ENCODE peak calls at places on chromosomes 1 and 21, in seven cellular contexts. V is IMR-90, Q is mesenchymal stem cell, Z is H1, H is mesendoderm, R is H9, X is trophoblast cell. W is an unnamed sample.

GRCh38 chr1:162283657-162284056 is 93.0 kb downstream of the SPATA46 start:
- DNase-seq in V (no peak), Q (no peak), Z (no peak), H (no peak), R (no peak), X (no peak), W (no peak)

GRCh38 chr1:24294757-24295371 is 24.3 kb upstream of the GRHL3 start:
- DNase-seq in V (no peak), Q (peak; percentile 94), Z (no peak), H (peak; percentile 67), R (no peak), X (peak; percentile 21), W (no peak)

GRCh38 chr21:43361127-43361492 is 65.8 kb downstream of the SIK1 start:
- DNase-seq in V (peak; percentile 63), Q (no peak), Z (no peak), H (peak; percentile 55), R (no peak), X (peak; percentile 93), W (no peak)

GRCh38 chr21:38825901-38826300 is 20.2 kb downstream of the ETS2 start:
- DNase-seq in V (no peak), Q (no peak), Z (no peak), H (no peak), R (no peak), X (no peak), W (no peak)

GRCh38 chr21:34344584-34344983 is 19.2 kb upstream of the KCNE2 start:
- DNase-seq in V (peak; percentile 49), Q (peak; percentile 38), Z (no peak), H (no peak), R (no peak), X (no peak), W (no peak)

GRCh38 chr1:31523769-31524168 is 52.5 kb upstream of the TINAGL1 start:
- DNase-seq in V (no peak), Q (peak; percentile 8), Z (no peak), H (no peak), R (no peak), X (peak; percentile 67), W (no peak)

GRCh38 chr1:150563340-150564038 is 14.3 kb downstream of the ADAMTSL4 start:
- DNase-seq in V (peak; percentile 43), Q (peak; percentile 56), Z (no peak), H (no peak), R (no peak), X (peak; percentile 29), W (no peak)

GRCh38 chr21:46065993-46066842 is 31.7 kb upstream of the COL6A2 start:
- DNase-seq in V (peak; percentile 31), Q (no peak), Z (no peak), H (no peak), R (peak; percentile 25), X (no peak), W (no peak)

GRCh38 chr1:238252033-238252802 is 361.5 kb upstream of the ZP4 start:
- DNase-seq in V (peak; percentile 33), Q (peak; percentile 47), Z (peak; percentile 60), H (peak; percentile 86), R (peak; percentile 86), X (peak; percentile 77), W (peak; percentile 14)

GRCh38 chr1:230026572-230026971 is 40.5 kb upstream of the GALNT2 start:
- DNase-seq in V (no peak), Q (peak; percentile 20), Z (no peak), H (no peak), R (no peak), X (no peak), W (no peak)

GRCh38 chr1:212990276-212990675 is 25.4 kb downstream of the ANGEL2 start:
- DNase-seq in V (no peak), Q (no peak), Z (no peak), H (no peak), R (no peak), X (no peak), W (no peak)

GRCh38 chr21:27371688-27372331 is 404.9 kb upstream of the ADAMTS5 start:
- DNase-seq in V (peak; percentile 71), Q (peak; percentile 46), Z (no peak), H (peak; percentile 95), R (no peak), X (peak; percentile 69), W (no peak)

GRCh38 chr1:1425753-1426495 is 4.8 kb upstream of the ANKRD65 start:
- DNase-seq in V (no peak), Q (no peak), Z (no peak), H (peak; percentile 69), R (peak; percentile 75), X (no peak), W (no peak)

GRCh38 chr1:30778156-30778978 is 20.8 kb upstream of the LAPTM5 start:
- DNase-seq in V (peak; percentile 85), Q (peak; percentile 80), Z (no peak), H (no peak), R (no peak), X (no peak), W (no peak)

GRCh38 chr1:201535046-201535777 is 3.7 kb upstream of the NAV1 start:
- DNase-seq in V (peak; percentile 68), Q (peak; percentile 84), Z (no peak), H (no peak), R (no peak), X (no peak), W (no peak)

GRCh38 chr1:31855038-31855845 is 39.4 kb upstream of the SPOCD1 start:
- DNase-seq in V (peak; percentile 75), Q (peak; percentile 22), Z (no peak), H (no peak), R (no peak), X (peak; percentile 65), W (no peak)

GRCh38 chr21:41877901-41878830 is 978 bp downstream of the PRDM15 start:
- DNase-seq in V (peak; percentile 75), Q (peak; percentile 30), Z (no peak), H (peak; percentile 33), R (no peak), X (peak; percentile 44), W (peak; percentile 15)

GRCh38 chr1:67987046-67987799 is 63.2 kb downstream of the DIRAS3 start:
- DNase-seq in V (peak; percentile 96), Q (peak; percentile 57), Z (no peak), H (no peak), R (no peak), X (peak; percentile 96), W (no peak)

GRCh38 chr1:109250454-109251276 is 1.3 kb downstream of the CELSR2 start:
- DNase-seq in V (no peak), Q (no peak), Z (no peak), H (no peak), R (no peak), X (no peak), W (no peak)

GRCh38 chr1:236206548-236206947 is 64.2 kb downstream of the GPR137B start:
- DNase-seq in V (no peak), Q (no peak), Z (no peak), H (peak; percentile 70), R (peak; percentile 42), X (peak; percentile 11), W (peak; percentile 3)

GRCh38 chr1:111513410-111514020 is 10.1 kb upstream of the ADORA3 start:
- DNase-seq in V (no peak), Q (no peak), Z (no peak), H (no peak), R (no peak), X (no peak), W (no peak)

GRCh38 chr1:118204106-118204505 is 19.1 kb upstream of the SPAG17 start:
- DNase-seq in V (no peak), Q (no peak), Z (no peak), H (no peak), R (no peak), X (no peak), W (no peak)

GRCh38 chr1:118074101-118074500 is 110.9 kb downstream of the SPAG17 start:
- DNase-seq in V (no peak), Q (no peak), Z (no peak), H (no peak), R (no peak), X (no peak), W (no peak)

GRCh38 chr1:47403321-47403720 is 12.8 kb upstream of the FOXE3 start:
- DNase-seq in V (no peak), Q (no peak), Z (no peak), H (no peak), R (no peak), X (no peak), W (no peak)

GRCh38 chr1:218367118-218367517 is 22.0 kb downstream of the TGFB2 start:
- DNase-seq in V (no peak), Q (peak; percentile 8), Z (no peak), H (no peak), R (no peak), X (no peak), W (no peak)

GRCh38 chr1:42780176-42780575 is 4.6 kb upstream of the TMEM269 start:
- DNase-seq in V (no peak), Q (no peak), Z (no peak), H (no peak), R (no peak), X (no peak), W (no peak)
- H2BK120ac ChIP-seq in V (no peak overlapping the region), Q (no peak overlapping the region), Z (no peak overlapping the region), H (no peak overlapping the region), R (no peak overlapping the region), X (no peak overlapping the region), W (no peak overlapping the region)

GRCh38 chr1:39673215-39673614 is 1.3 kb upstream of the NT5C1A start:
- DNase-seq in V (no peak), Q (peak; percentile 81), Z (no peak), H (no peak), R (no peak), X (no peak), W (no peak)
- H2BK120ac ChIP-seq in V (no peak overlapping the region), Q (no peak overlapping the region), Z (no peak overlapping the region), H (no peak overlapping the region), R (no peak overlapping the region), X (no peak overlapping the region), W (no peak overlapping the region)

GRCh38 chr1:22277662-22278061 is 134.8 kb upstream of the WNT4 start:
- DNase-seq in V (no peak), Q (no peak), Z (no peak), H (no peak), R (no peak), X (no peak), W (no peak)
- H2BK120ac ChIP-seq in V (no peak overlapping the region), Q (no peak overlapping the region), Z (no peak overlapping the region), H (no peak overlapping the region), R (no peak overlapping the region), X (no peak overlapping the region), W (no peak overlapping the region)

GRCh38 chr1:59997479-59997878 is 70.9 kb upstream of the CYP2J2 start:
- DNase-seq in V (no peak), Q (no peak), Z (no peak), H (peak; percentile 70), R (peak; percentile 41), X (peak; percentile 6), W (no peak)

GRCh38 chr1:60000625-60001024 is 72.9 kb downstream of the C1orf87 start:
- DNase-seq in V (no peak), Q (no peak), Z (no peak), H (no peak), R (no peak), X (no peak), W (no peak)

GRCh38 chr1:59994302-59995198 is 68.0 kb upstream of the CYP2J2 start:
- DNase-seq in V (no peak), Q (peak; percentile 87), Z (no peak), H (no peak), R (no peak), X (peak; percentile 19), W (no peak)

GRCh38 chr1:59999746-60000145 is 73.2 kb upstream of the CYP2J2 start:
- DNase-seq in V (no peak), Q (no peak), Z (no peak), H (no peak), R (no peak), X (no peak), W (no peak)

GRCh38 chr1:59999006-59999405 is 72.4 kb upstream of the CYP2J2 start:
- DNase-seq in V (no peak), Q (no peak), Z (no peak), H (peak; percentile 30), R (no peak), X (peak; percentile 54), W (no peak)
- H2BK120ac ChIP-seq in V (no peak overlapping the region), Q (no peak overlapping the region), Z (no peak overlapping the region), H (no peak overlapping the region), R (no peak overlapping the region), X (no peak overlapping the region), W (no peak overlapping the region)

W was measured in neuronal stem cell.